ENCODE peak calls at places on chromosomes 6 and 20, in ten cellular contexts. B is adrenal gland; W is left cardiac atrium; M is right cardiac atrium; G is activated CD4-positive, alpha-beta T cell treated with anti-CD3 and anti-CD28 coated beads for 24 hours; Q is effector CD4-positive, alpha-beta T cell; P is NCI-H1417 treated with DMSO at 0.1 percent for 48 hours; Y is RCC 7860; X is type B pancreatic cell; E is frontal cortex. K is an unnamed sample.

GRCh38 chr6:39342692-39343460 is 20.4 kb upstream of the KCNK16 start:
- DNase-seq in B (no peak), W (peak), M (peak), G (no peak), Q (no peak), P (no peak), Y (no peak), X (no peak), E (no peak), K (no peak)

GRCh38 chr6:84568971-84569370 is 195.4 kb downstream of the TBX18 start:
- DNase-seq in B (no peak), W (no peak), M (no peak), G (no peak), Q (no peak), P (no peak), Y (peak), X (no peak), E (no peak), K (no peak)

GRCh38 chr6:3405182-3405518 is 51.7 kb downstream of the SLC22A23 start:
- DNase-seq in B (no peak), W (no peak), M (no peak), G (no peak), Q (no peak), P (no peak), Y (no peak), X (no peak), E (no peak), K (no peak)

GRCh38 chr6:81838724-81839425 is 86.4 kb upstream of the TENT5A start:
- DNase-seq in B (no peak), W (no peak), M (no peak), G (no peak), Q (no peak), P (no peak), Y (no peak), X (no peak), E (no peak), K (no peak)

GRCh38 chr6:153099636-153100035 is 31.4 kb downstream of the RGS17 start:
- DNase-seq in B (no peak), W (no peak), M (no peak), G (no peak), Q (no peak), P (no peak), Y (no peak), X (no peak), E (no peak), K (no peak)

GRCh38 chr6:135627092-135627715 is 129.7 kb upstream of the AHI1 start:
- DNase-seq in B (no peak), W (no peak), M (no peak), G (no peak), Q (no peak), P (no peak), Y (peak), X (no peak), E (no peak), K (no peak)

GRCh38 chr6:149935668-149936067 is 6.1 kb upstream of the ULBP2 start:
- DNase-seq in B (no peak), W (no peak), M (no peak), G (no peak), Q (no peak), P (no peak), Y (no peak), X (no peak), E (no peak), K (no peak)

GRCh38 chr6:118588626-118589025 is 40.5 kb downstream of the PLN start:
- DNase-seq in B (no peak), W (no peak), M (no peak), G (no peak), Q (no peak), P (no peak), Y (no peak), X (no peak), E (no peak), K (no peak)

GRCh38 chr6:129186988-129187387 is 304.1 kb downstream of the LAMA2 start:
- DNase-seq in B (no peak), W (no peak), M (no peak), G (no peak), Q (no peak), P (no peak), Y (peak), X (no peak), E (no peak), K (no peak)

GRCh38 chr6:34602318-34603111 is 46.4 kb upstream of the SPDEF start:
- DNase-seq in B (no peak), W (no peak), M (no peak), G (no peak), Q (no peak), P (peak), Y (no peak), X (no peak), E (no peak), K (no peak)

GRCh38 chr6:9365378-9365777 is 930.0 kb upstream of the SLC35B3 start:
- DNase-seq in B (no peak), W (no peak), M (no peak), G (no peak), Q (no peak), P (no peak), Y (no peak), X (no peak), E (no peak), K (no peak)

GRCh38 chr20:38290829-38291581 is 13.0 kb upstream of the BPI start:
- DNase-seq in B (no peak), W (peak), M (peak), G (no peak), Q (no peak), P (no peak), Y (peak), X (no peak), E (no peak), K (no peak)

GRCh38 chr6:144377586-144377985 is 92.5 kb downstream of the UTRN start:
- DNase-seq in B (peak), W (no peak), M (no peak), G (no peak), Q (no peak), P (no peak), Y (no peak), X (no peak), E (peak), K (no peak)

GRCh38 chr6:2110504-2110903 is 134.9 kb downstream of the GMDS start:
- DNase-seq in B (no peak), W (no peak), M (no peak), G (no peak), Q (no peak), P (no peak), Y (no peak), X (no peak), E (no peak), K (no peak)

GRCh38 chr20:16405254-16405653 is 168.0 kb downstream of the KIF16B start:
- DNase-seq in B (no peak), W (no peak), M (no peak), G (no peak), Q (no peak), P (no peak), Y (no peak), X (no peak), E (no peak), K (no peak)

GRCh38 chr6:31462026-31462963 is 35.6 kb upstream of the MICB start:
- DNase-seq in B (peak), W (no peak), M (no peak), G (no peak), Q (no peak), P (no peak), Y (no peak), X (no peak), E (no peak), K (no peak)

GRCh38 chr20:32463642-32464400 is 105.7 kb downstream of the ASXL1 start:
- DNase-seq in B (no peak), W (no peak), M (peak), G (no peak), Q (no peak), P (no peak), Y (no peak), X (no peak), E (peak), K (peak)

GRCh38 chr6:19433101-19433500 is 404.1 kb upstream of the ID4 start:
- DNase-seq in B (no peak), W (no peak), M (no peak), G (no peak), Q (no peak), P (no peak), Y (no peak), X (no peak), E (no peak), K (no peak)

GRCh38 chr6:168394606-168395005 is 46.4 kb upstream of the SMOC2 start:
- DNase-seq in B (no peak), W (no peak), M (peak), G (no peak), Q (no peak), P (no peak), Y (no peak), X (no peak), E (no peak), K (no peak)

GRCh38 chr6:53100561-53100960 is 35.4 kb downstream of the FBXO9 start:
- DNase-seq in B (no peak), W (no peak), M (no peak), G (no peak), Q (no peak), P (no peak), Y (no peak), X (no peak), E (no peak), K (no peak)

GRCh38 chr6:35024601-35025054 is 116.5 kb downstream of the TCP11 start:
- DNase-seq in B (peak), W (peak), M (peak), G (no peak), Q (no peak), P (peak), Y (no peak), X (peak), E (peak), K (peak)

GRCh38 chr6:46954819-46955520 is 33.2 kb upstream of the ADGRF5 start:
- DNase-seq in B (no peak), W (no peak), M (no peak), G (no peak), Q (no peak), P (no peak), Y (no peak), X (no peak), E (no peak), K (no peak)

GRCh38 chr6:149884215-149884614 is 13.7 kb downstream of the RAET1E start:
- DNase-seq in B (no peak), W (peak), M (no peak), G (no peak), Q (no peak), P (no peak), Y (no peak), X (no peak), E (no peak), K (no peak)

GRCh38 chr6:89368107-89368506 is 15.6 kb upstream of the UBE2J1 start:
- DNase-seq in B (peak), W (peak), M (peak), G (peak), Q (peak), P (no peak), Y (no peak), X (no peak), E (peak), K (peak)

GRCh38 chr20:60862601-60863000 is 389.5 kb upstream of the CDH4 start:
- DNase-seq in B (no peak), W (no peak), M (no peak), G (no peak), Q (no peak), P (no peak), Y (no peak), X (no peak), E (no peak), K (no peak)

GRCh38 chr20:7415427-7415826 is 524.8 kb downstream of the HAO1 start:
- DNase-seq in B (no peak), W (no peak), M (no peak), G (no peak), Q (no peak), P (no peak), Y (no peak), X (no peak), E (no peak), K (no peak)

GRCh38 chr20:10430000-10430466 is 4.0 kb downstream of the MKKS start:
- DNase-seq in B (no peak), W (no peak), M (no peak), G (no peak), Q (no peak), P (no peak), Y (peak), X (no peak), E (no peak), K (no peak)

GRCh38 chr20:36334281-36335075 is 28.3 kb downstream of the DLGAP4 start:
- DNase-seq in B (no peak), W (no peak), M (no peak), G (no peak), Q (no peak), P (no peak), Y (no peak), X (no peak), E (no peak), K (peak)

GRCh38 chr6:71929047-71929446 is 42.7 kb downstream of the RIMS1 start:
- DNase-seq in B (no peak), W (no peak), M (no peak), G (no peak), Q (no peak), P (no peak), Y (no peak), X (no peak), E (no peak), K (no peak)

GRCh38 chr6:157974341-157974894 is 7.2 kb upstream of the SYNJ2 start:
- DNase-seq in B (no peak), W (no peak), M (peak), G (no peak), Q (no peak), P (no peak), Y (peak), X (no peak), E (no peak), K (no peak)

GRCh38 chr6:144062757-144063156 is 32.6 kb downstream of the SF3B5 start:
- DNase-seq in B (no peak), W (no peak), M (no peak), G (no peak), Q (no peak), P (no peak), Y (no peak), X (no peak), E (no peak), K (no peak)

GRCh38 chr20:2305479-2305878 is 9.7 kb downstream of the TGM3 start:
- DNase-seq in B (no peak), W (no peak), M (no peak), G (no peak), Q (no peak), P (no peak), Y (no peak), X (no peak), E (no peak), K (no peak)

GRCh38 chr6:109039795-109040194 is 54.9 kb downstream of the SESN1 start:
- DNase-seq in B (no peak), W (no peak), M (no peak), G (no peak), Q (no peak), P (no peak), Y (no peak), X (no peak), E (no peak), K (no peak)

GRCh38 chr6:159077123-159077522 is 32.3 kb upstream of the TAGAP start:
- DNase-seq in B (no peak), W (no peak), M (no peak), G (no peak), Q (no peak), P (no peak), Y (no peak), X (peak), E (no peak), K (no peak)

GRCh38 chr20:38806855-38807655 is 1.6 kb downstream of the PPP1R16B start:
- DNase-seq in B (no peak), W (no peak), M (peak), G (no peak), Q (peak), P (no peak), Y (no peak), X (no peak), E (no peak), K (peak)

GRCh38 chr20:40797425-40797824 is 108.4 kb upstream of the MAFB start:
- DNase-seq in B (no peak), W (no peak), M (no peak), G (no peak), Q (no peak), P (no peak), Y (no peak), X (peak), E (no peak), K (no peak)

GRCh38 chr6:551405-551804 is 105.5 kb downstream of the HUS1B start:
- DNase-seq in B (no peak), W (peak), M (no peak), G (peak), Q (no peak), P (no peak), Y (no peak), X (no peak), E (peak), K (peak)

GRCh38 chr6:130314271-130314670 is 51.5 kb upstream of the TMEM200A start:
- DNase-seq in B (no peak), W (no peak), M (no peak), G (no peak), Q (no peak), P (no peak), Y (no peak), X (no peak), E (no peak), K (no peak)

GRCh38 chr6:36699290-36699689 is 1.7 kb downstream of the RAB44 start:
- DNase-seq in B (peak), W (no peak), M (no peak), G (no peak), Q (no peak), P (no peak), Y (no peak), X (no peak), E (no peak), K (no peak)

K was measured in glutamatergic neuron.